ENCODE peak calls at places on chromosome 17, in five cellular contexts. One of them, this sample, is unnamed.

GRCh38 chr17:28842282-28843012 is at the start of gene FAM222B:
- DNase-seq in astrocyte of the cerebellum: peak; percentile 47
- DNase-seq in breast epithelium: peak; percentile 67
- DNase-seq in suprapubic skin: peak; percentile 90
- DNase-seq in right lobe of liver: peak; percentile 88
- DNase-seq in this sample: peak; percentile 79

GRCh38 chr17:4301066-4301465 is 37.3 kb upstream of the ANKFY1 start:
- DNase-seq in suprapubic skin: no peak
- DNase-seq in astrocyte of the cerebellum: no peak
- DNase-seq in breast epithelium: no peak
- DNase-seq in right lobe of liver: no peak
- DNase-seq in this sample: no peak

GRCh38 chr17:39982069-39982371 is 1.4 kb downstream of the PSMD3 start:
- DNase-seq in suprapubic skin: no peak
- DNase-seq in astrocyte of the cerebellum: no peak
- DNase-seq in breast epithelium: no peak
- DNase-seq in right lobe of liver: no peak
- DNase-seq in this sample: no peak

GRCh38 chr17:40598021-40598927 is 33.0 kb upstream of the CCR7 start:
- DNase-seq in suprapubic skin: no peak
- DNase-seq in breast epithelium: no peak
- DNase-seq in astrocyte of the cerebellum: no peak
- DNase-seq in right lobe of liver: peak; percentile 57
- DNase-seq in this sample: no peak

GRCh38 chr17:75346906-75347305 is 57.7 kb upstream of the SLC25A19 start:
- DNase-seq in suprapubic skin: no peak
- DNase-seq in right lobe of liver: no peak
- DNase-seq in astrocyte of the cerebellum: no peak
- DNase-seq in breast epithelium: no peak
- DNase-seq in this sample: peak; percentile 57

GRCh38 chr17:81349397-81350319 is 45.6 kb upstream of the BAHCC1 start:
- DNase-seq in astrocyte of the cerebellum: no peak
- DNase-seq in right lobe of liver: no peak
- DNase-seq in breast epithelium: no peak
- DNase-seq in suprapubic skin: no peak
- DNase-seq in this sample: no peak

GRCh38 chr17:17484451-17484899 is 7.7 kb downstream of the MED9 start:
- DNase-seq in right lobe of liver: no peak
- DNase-seq in breast epithelium: peak; percentile 42
- DNase-seq in astrocyte of the cerebellum: no peak
- DNase-seq in suprapubic skin: no peak
- DNase-seq in this sample: no peak

GRCh38 chr17:41944943-41945342 is 14.5 kb downstream of the ODAD4 start:
- DNase-seq in astrocyte of the cerebellum: no peak
- DNase-seq in breast epithelium: no peak
- DNase-seq in right lobe of liver: no peak
- DNase-seq in suprapubic skin: no peak
- DNase-seq in this sample: no peak

GRCh38 chr17:69047368-69048263 is 13.1 kb downstream of the ABCA9 start:
- DNase-seq in suprapubic skin: peak; percentile 71
- DNase-seq in breast epithelium: no peak
- DNase-seq in astrocyte of the cerebellum: peak; percentile 34
- DNase-seq in right lobe of liver: peak; percentile 57
- DNase-seq in this sample: peak; percentile 77

GRCh38 chr17:5705876-5706420 is 121.6 kb upstream of the NLRP1 start:
- DNase-seq in suprapubic skin: no peak
- DNase-seq in right lobe of liver: no peak
- DNase-seq in breast epithelium: no peak
- DNase-seq in astrocyte of the cerebellum: no peak
- DNase-seq in this sample: no peak
- TF ChIP-seq CTCF in suprapubic skin: no peak
- TF ChIP-seq CTCF in right lobe of liver: no peak
- TF ChIP-seq CTCF in breast epithelium: no peak
- TF ChIP-seq CTCF in astrocyte of the cerebellum: no peak
- TF ChIP-seq CTCF in this sample: no peak

GRCh38 chr17:73641779-73642580 is 2.3 kb downstream of the SDK2 start:
- DNase-seq in breast epithelium: no peak
- DNase-seq in right lobe of liver: no peak
- DNase-seq in astrocyte of the cerebellum: no peak
- DNase-seq in suprapubic skin: peak; percentile 45
- DNase-seq in this sample: no peak

GRCh38 chr17:73643012-73643845 is 1.0 kb downstream of the SDK2 start:
- DNase-seq in astrocyte of the cerebellum: no peak
- DNase-seq in right lobe of liver: no peak
- DNase-seq in suprapubic skin: no peak
- DNase-seq in breast epithelium: no peak
- DNase-seq in this sample: no peak

GRCh38 chr17:73643846-73644144 is 450 bp downstream of the SDK2 start:
- DNase-seq in right lobe of liver: no peak
- DNase-seq in astrocyte of the cerebellum: no peak
- DNase-seq in suprapubic skin: no peak
- DNase-seq in breast epithelium: no peak
- DNase-seq in this sample: no peak

GRCh38 chr17:73644145-73645049 is at the start of gene SDK2:
- DNase-seq in astrocyte of the cerebellum: no peak
- DNase-seq in breast epithelium: no peak
- DNase-seq in suprapubic skin: no peak
- DNase-seq in right lobe of liver: no peak
- DNase-seq in this sample: peak; percentile 7

DNA sequence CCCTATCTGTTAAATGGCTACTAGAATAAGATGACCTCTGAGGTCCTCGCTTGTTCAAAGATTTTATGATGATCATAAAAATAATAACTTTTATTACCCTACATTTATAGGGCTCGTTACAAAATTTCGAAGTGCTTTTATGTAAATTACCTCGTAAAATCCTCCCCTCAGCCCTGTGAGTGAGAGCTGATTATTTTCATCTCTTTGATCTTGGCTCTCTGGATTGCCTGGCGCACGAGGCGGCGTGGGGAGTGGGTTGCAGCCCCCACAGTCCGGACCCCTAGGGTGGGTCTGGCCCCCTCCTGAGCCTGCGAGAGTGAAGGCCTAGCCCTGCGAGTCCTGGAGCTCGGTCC is 1.6 kb downstream of the SDK2 start:
- DNase-seq in right lobe of liver: no peak
- DNase-seq in astrocyte of the cerebellum: no peak
- DNase-seq in breast epithelium: no peak
- DNase-seq in suprapubic skin: no peak
- DNase-seq in this sample: no peak
- H3K4me3 ChIP-seq in right lobe of liver: no peak overlapping the region
- H3K4me3 ChIP-seq in astrocyte of the cerebellum: peak overlapping the region; percentile 43
- H3K4me3 ChIP-seq in breast epithelium: peak overlapping the region; percentile 64
- H3K4me3 ChIP-seq in suprapubic skin: peak overlapping the region; percentile 52
- H3K4me3 ChIP-seq in this sample: no peak overlapping the region

DNA sequence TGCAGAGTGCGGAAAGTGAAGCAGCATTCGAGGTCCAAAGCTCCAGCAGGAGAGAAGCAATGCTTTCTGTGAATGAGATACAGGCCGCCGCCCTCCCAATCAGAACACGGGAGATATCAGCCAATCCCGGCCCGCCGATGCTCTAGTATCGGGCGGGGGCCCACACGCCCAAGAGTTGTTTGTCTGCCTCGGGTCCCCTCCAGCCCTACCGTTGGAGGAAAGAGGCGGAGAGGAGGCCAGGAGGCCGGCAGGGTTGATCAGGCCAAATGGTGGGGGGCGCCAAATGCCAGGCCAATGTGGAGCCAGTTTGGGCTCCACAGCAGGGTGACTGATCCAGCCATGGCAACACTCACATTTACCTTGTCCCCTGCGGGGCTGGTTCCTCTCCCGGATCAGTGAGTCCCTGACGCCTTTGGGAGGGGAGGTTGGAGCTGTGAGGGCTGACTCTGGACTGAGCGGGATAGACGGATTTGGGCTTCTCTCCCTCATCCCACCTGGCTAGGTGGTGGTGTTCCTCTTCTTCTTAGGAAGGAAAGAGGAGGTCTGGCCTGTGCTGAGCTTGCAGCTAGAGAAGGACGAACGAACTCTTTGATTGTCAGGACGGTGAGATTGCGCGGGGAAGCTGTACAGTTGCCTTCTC is 10.4 kb upstream of the CUEDC1 start:
- DNase-seq in astrocyte of the cerebellum: no peak
- DNase-seq in suprapubic skin: no peak
- DNase-seq in breast epithelium: no peak
- DNase-seq in right lobe of liver: no peak
- DNase-seq in this sample: no peak
- TF ChIP-seq CTCF in astrocyte of the cerebellum: no peak
- TF ChIP-seq CTCF in suprapubic skin: no peak
- TF ChIP-seq CTCF in breast epithelium: no peak
- TF ChIP-seq CTCF in right lobe of liver: no peak
- TF ChIP-seq CTCF in this sample: no peak

DNA sequence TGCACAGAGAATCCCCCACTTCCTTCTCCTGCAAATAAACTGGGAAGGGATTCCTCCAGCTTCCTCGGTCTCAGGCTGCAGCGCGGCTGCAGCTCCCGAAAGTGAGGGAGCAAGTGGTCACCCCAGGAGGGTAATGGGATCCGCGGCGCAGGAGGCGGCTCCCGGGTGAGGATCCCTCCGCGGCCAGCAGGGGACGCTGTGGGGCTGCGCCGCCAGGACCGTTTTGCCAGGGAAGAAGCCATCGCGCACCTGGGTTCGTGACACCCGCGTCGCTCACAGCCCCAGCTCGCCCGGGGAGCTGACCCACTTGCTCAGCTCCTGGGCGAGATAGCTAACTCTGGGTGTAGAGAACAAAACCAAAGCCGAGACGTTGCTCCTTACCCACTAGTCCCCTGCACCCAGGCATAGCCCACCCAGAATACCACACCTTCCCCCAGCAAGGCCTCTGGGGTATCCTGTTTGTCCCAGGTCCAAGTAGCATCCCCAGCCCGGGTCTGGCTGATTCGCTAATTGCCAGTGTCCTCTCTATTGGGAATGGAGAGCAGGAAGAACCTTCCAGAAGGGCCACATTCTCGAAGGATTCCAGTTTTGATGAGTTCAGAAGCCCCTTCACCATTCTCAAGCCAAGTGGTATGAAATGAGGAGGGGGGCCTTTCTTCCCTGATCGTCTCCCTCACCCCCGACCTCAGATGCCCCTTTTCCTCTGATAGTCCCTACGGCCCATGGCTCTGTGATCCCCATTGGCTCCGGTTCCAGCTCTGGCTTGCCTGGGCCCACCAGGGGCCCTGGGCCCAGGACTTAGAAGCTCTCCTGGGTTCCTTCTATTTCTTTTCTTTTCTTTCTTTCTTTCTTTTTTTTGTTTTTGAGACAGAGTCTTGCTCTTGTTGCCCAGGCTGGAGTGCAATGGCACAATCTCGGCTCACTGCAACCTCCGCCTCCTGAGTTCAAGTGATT is 14.1 kb downstream of the CYGB start:
- DNase-seq in breast epithelium: peak; percentile 84
- DNase-seq in right lobe of liver: peak; percentile 76
- DNase-seq in astrocyte of the cerebellum: no peak
- DNase-seq in suprapubic skin: no peak
- DNase-seq in this sample: no peak
- H3K4me3 ChIP-seq in breast epithelium: no peak overlapping the region
- H3K4me3 ChIP-seq in right lobe of liver: no peak overlapping the region
- H3K4me3 ChIP-seq in astrocyte of the cerebellum: no peak overlapping the region
- H3K4me3 ChIP-seq in suprapubic skin: no peak overlapping the region
- H3K4me3 ChIP-seq in this sample: no peak overlapping the region

GRCh38 chr17:63985387-63986140 is 12.6 kb upstream of the PRR29 start:
- DNase-seq in breast epithelium: no peak
- DNase-seq in suprapubic skin: no peak
- DNase-seq in astrocyte of the cerebellum: no peak
- DNase-seq in right lobe of liver: no peak
- DNase-seq in this sample: no peak
- TF ChIP-seq CTCF in breast epithelium: no peak
- TF ChIP-seq CTCF in suprapubic skin: no peak
- TF ChIP-seq CTCF in astrocyte of the cerebellum: no peak
- TF ChIP-seq CTCF in right lobe of liver: no peak
- TF ChIP-seq CTCF in this sample: no peak

GRCh38 chr17:14310101-14310500 is 9.2 kb downstream of the HS3ST3B1 start:
- DNase-seq in suprapubic skin: no peak
- DNase-seq in astrocyte of the cerebellum: no peak
- DNase-seq in breast epithelium: no peak
- DNase-seq in right lobe of liver: no peak
- DNase-seq in this sample: no peak
- H3K4me3 ChIP-seq in suprapubic skin: peak overlapping the region; percentile 57
- H3K4me3 ChIP-seq in astrocyte of the cerebellum: peak overlapping the region; percentile 53
- H3K4me3 ChIP-seq in breast epithelium: peak overlapping the region; percentile 85
- H3K4me3 ChIP-seq in right lobe of liver: peak overlapping the region; percentile 58
- H3K4me3 ChIP-seq in this sample: peak overlapping the region; percentile 51

GRCh38 chr17:49315551-49315951 is 46.5 kb downstream of the ZNF652 start:
- DNase-seq in breast epithelium: peak; percentile 68
- DNase-seq in right lobe of liver: peak; percentile 71
- DNase-seq in suprapubic skin: peak; percentile 74
- DNase-seq in astrocyte of the cerebellum: peak; percentile 77
- DNase-seq in this sample: peak; percentile 90
- TF ChIP-seq CTCF in breast epithelium: peak; percentile 83
- TF ChIP-seq CTCF in right lobe of liver: peak; percentile 82
- TF ChIP-seq CTCF in suprapubic skin: peak; percentile 67
- TF ChIP-seq CTCF in astrocyte of the cerebellum: peak; percentile 74
- TF ChIP-seq CTCF in this sample: peak; percentile 75

GRCh38 chr17:38745545-38745944 is 2.6 kb downstream of the PCGF2 start:
- DNase-seq in astrocyte of the cerebellum: no peak
- DNase-seq in right lobe of liver: no peak
- DNase-seq in breast epithelium: no peak
- DNase-seq in suprapubic skin: no peak
- DNase-seq in this sample: no peak
- H3K4me3 ChIP-seq in astrocyte of the cerebellum: peak overlapping the region; percentile 93
- H3K4me3 ChIP-seq in right lobe of liver: no peak overlapping the region
- H3K4me3 ChIP-seq in breast epithelium: no peak overlapping the region
- H3K4me3 ChIP-seq in suprapubic skin: no peak overlapping the region
- H3K4me3 ChIP-seq in this sample: no peak overlapping the region

This sample was measured in astrocyte of the spinal cord.